ENCODE peak calls at places on chromosomes 13 and 19, in ten cellular contexts. X is endothelial cell; Q is lung; H is cardiac muscle cell; Z is bronchial epithelial cell; F is CD4-positive, alpha-beta T cell; J is lower leg skin; N is thoracic aorta; Y is neural crest cell; O is heart left ventricle. R is an unnamed sample.

GRCh38 chr13:61414686-61415664 is 674 bp downstream of the PCDH20 start:
- DNase-seq in X (peak; percentile 71), N (no peak), F (no peak), J (peak; percentile 83), O (no peak), Z (peak; percentile 85), H (peak; percentile 90), Q (peak; percentile 77), Y (peak; percentile 43), R (peak; percentile 85)

GRCh38 chr13:35485451-35485850 is 9.0 kb upstream of the MAB21L1 start:
- DNase-seq in O (no peak), J (no peak), N (no peak), H (no peak), Z (no peak), F (no peak), Q (no peak), Y (no peak), X (no peak), R (peak; percentile 49)

GRCh38 chr19:925912-926594 is at the start of gene ARID3A:
- DNase-seq in N (no peak), X (peak; percentile 63), Y (peak; percentile 50), H (peak; percentile 85), F (no peak), Q (no peak), J (no peak), O (peak; percentile 77), Z (no peak), R (peak; percentile 66)

GRCh38 chr19:18496167-18496979 is 25.5 kb downstream of the ELL start:
- DNase-seq in Q (peak; percentile 68), X (no peak), N (no peak), Y (no peak), H (no peak), J (no peak), O (no peak), F (peak; percentile 70), Z (peak; percentile 88), R (no peak)

GRCh38 chr13:26656919-26657318 is 99.4 kb downstream of the WASF3 start:
- DNase-seq in Z (peak; percentile 70), Q (no peak), O (no peak), J (no peak), H (peak; percentile 31), F (no peak), X (no peak), N (no peak), Y (no peak), R (no peak)

GRCh38 chr13:26344980-26345379 is 91.1 kb downstream of the CDK8 start:
- DNase-seq in F (no peak), X (no peak), H (no peak), Z (no peak), O (no peak), Y (no peak), J (no peak), Q (no peak), N (no peak), R (no peak)

GRCh38 chr13:36282818-36283432 is 14.7 kb downstream of the CCDC169 start:
- DNase-seq in N (no peak), Q (no peak), Y (no peak), H (peak; percentile 62), X (no peak), Z (peak; percentile 51), F (no peak), O (no peak), J (no peak), R (no peak)

GRCh38 chr19:8654591-8655339 is 24.3 kb downstream of the NFILZ start:
- DNase-seq in N (no peak), Q (peak; percentile 54), F (peak; percentile 44), J (no peak), Z (peak; percentile 3), O (peak; percentile 78), H (peak; percentile 69), X (peak; percentile 58), Y (peak; percentile 68), R (peak; percentile 55)

GRCh38 chr19:35124098-35125060 is 8.8 kb downstream of the FXYD3 start:
- DNase-seq in F (peak; percentile 80), H (no peak), Q (peak; percentile 92), N (peak; percentile 82), Y (no peak), O (peak; percentile 97), X (peak; percentile 56), Z (peak; percentile 82), J (peak; percentile 99), R (peak; percentile 94)

GRCh38 chr19:57560049-57560491 is 407 bp upstream of the ZNF550 start:
- DNase-seq in F (no peak), J (no peak), O (peak; percentile 64), Y (no peak), Q (no peak), N (no peak), Z (peak; percentile 43), X (no peak), H (no peak), R (no peak)

GRCh38 chr13:50589651-50590054 is 253.8 kb downstream of the DLEU7 start:
- DNase-seq in O (no peak), J (no peak), X (no peak), Y (no peak), Z (peak; percentile 89), N (no peak), Q (no peak), H (no peak), F (no peak), R (no peak)

GRCh38 chr19:57850553-57851017 is 926 bp downstream of the ZNF587 start:
- DNase-seq in Z (peak; percentile 85), O (no peak), J (no peak), H (no peak), F (no peak), N (no peak), Y (no peak), Q (no peak), X (no peak), R (peak; percentile 23)

GRCh38 chr13:76885203-76886004 is 801 bp downstream of the KCTD12 start:
- DNase-seq in Y (peak; percentile 40), J (peak; percentile 95), Q (peak; percentile 75), F (no peak), H (peak; percentile 72), O (peak; percentile 86), Z (peak; percentile 59), X (peak; percentile 56), N (no peak), R (peak; percentile 68)

GRCh38 chr13:41742917-41743552 is 217.9 kb downstream of the VWA8 start:
- DNase-seq in H (no peak), Y (no peak), J (no peak), F (no peak), Q (no peak), O (no peak), N (no peak), Z (peak; percentile 32), X (no peak), R (no peak)

GRCh38 chr13:95485045-95485517 is 67.4 kb upstream of the CLDN10 start:
- DNase-seq in O (no peak), Z (peak; percentile 73), X (no peak), F (no peak), Y (no peak), N (no peak), J (no peak), Q (no peak), H (no peak), R (peak; percentile 39)

GRCh38 chr19:5186293-5187050 is 154.1 kb downstream of the PTPRS start:
- DNase-seq in N (no peak), Q (no peak), Y (no peak), F (no peak), H (no peak), J (no peak), X (no peak), O (no peak), Z (peak; percentile 3), R (no peak)

GRCh38 chr19:32798201-32798600 is 71.4 kb downstream of the SLC7A9 start:
- DNase-seq in H (peak; percentile 18), Q (no peak), J (no peak), F (no peak), O (no peak), Z (no peak), N (no peak), Y (no peak), X (no peak), R (no peak)

GRCh38 chr19:47110521-47111080 is 3.0 kb downstream of the ZC3H4 start:
- DNase-seq in Y (no peak), F (peak; percentile 26), Z (no peak), N (no peak), Q (no peak), J (no peak), H (no peak), X (no peak), O (no peak), R (peak; percentile 31)

GRCh38 chr19:54648129-54648528 is 14.7 kb upstream of the LILRB4 start:
- DNase-seq in H (no peak), J (peak; percentile 63), Y (no peak), F (no peak), X (no peak), Q (no peak), N (no peak), O (no peak), Z (no peak), R (no peak)
- TF ChIP-seq CTCF in H (no peak), J (no peak), Y (no peak), F (no peak), X (no peak), Q (no peak), N (no peak), O (no peak), Z (no peak), R (no peak)

GRCh38 chr19:9945319-9945966 is 9.1 kb upstream of the OLFM2 start:
- DNase-seq in J (peak; percentile 98), H (no peak), N (peak; percentile 83), F (no peak), X (no peak), Q (peak; percentile 64), Z (peak; percentile 81), Y (no peak), O (peak; percentile 91), R (peak; percentile 24)
- TF ChIP-seq CTCF in J (no peak), H (peak; percentile 40), N (no peak), F (no peak), X (no peak), Q (no peak), Z (no peak), Y (no peak), O (peak; percentile 37), R (no peak)

DNA sequence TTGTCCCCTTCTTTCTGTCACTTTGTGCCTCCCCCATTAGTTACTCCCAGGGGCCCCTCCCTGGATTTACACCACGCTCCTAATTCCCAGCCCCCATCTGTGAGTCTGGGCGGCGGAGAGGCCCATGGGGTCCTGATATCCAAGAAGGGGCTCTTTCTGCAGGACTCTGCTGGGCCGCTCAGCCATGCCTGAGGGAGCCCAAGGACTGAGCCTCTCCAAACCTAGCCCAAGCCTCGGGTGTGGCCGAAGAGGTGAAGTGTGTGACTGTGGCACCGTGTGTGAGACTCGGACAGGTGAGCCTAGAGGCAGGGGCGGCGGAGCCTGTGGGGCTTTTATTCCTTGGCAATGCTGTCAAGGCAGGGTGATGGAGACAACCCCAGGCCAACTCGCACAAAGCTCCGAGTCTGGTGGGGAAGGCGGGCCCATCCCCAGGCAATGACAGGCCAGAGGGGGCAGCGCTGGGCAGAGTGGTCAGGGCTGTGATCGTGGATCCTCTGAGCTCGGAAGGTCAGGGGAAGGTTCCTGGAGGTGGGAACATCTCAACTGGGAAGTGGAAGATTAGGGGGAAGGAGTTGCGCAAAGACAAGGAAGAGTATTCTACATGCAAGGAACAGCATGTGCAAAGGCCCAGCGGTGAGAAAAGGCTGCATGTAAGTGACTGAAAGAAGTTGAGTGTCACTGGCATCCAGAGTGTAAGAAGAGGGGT is 1.6 kb downstream of the PLEKHG2 start:
- DNase-seq in O (no peak), J (peak; percentile 92), Z (no peak), H (peak; percentile 54), X (peak; percentile 55), Q (no peak), F (no peak), Y (no peak), N (no peak), R (peak; percentile 61)
- TF ChIP-seq CTCF in O (no peak), J (no peak), Z (peak; percentile 17), H (peak; percentile 30), X (peak; percentile 13), Q (no peak), F (no peak), Y (no peak), N (no peak), R (peak; percentile 50)

GRCh38 chr13:84605927-84606326 is 723.7 kb upstream of the SLITRK1 start:
- DNase-seq in F (no peak), J (no peak), Y (no peak), O (no peak), Z (no peak), X (no peak), H (no peak), Q (no peak), N (no peak), R (no peak)
- TF ChIP-seq CTCF in F (no peak), J (no peak), Y (no peak), O (no peak), Z (no peak), X (peak; percentile 23), H (no peak), Q (no peak), N (no peak), R (peak; percentile 12)

R was measured in BE2C.